ENCODE peak calls at places on chromosome 22, in ten cellular contexts. M is Right ventricle myocardium superior; O is nucleus accumbens; T is non-pigmented ciliary epithelial cell; U is AG20443; X is lower lobe of right lung; A is kidney epithelial cell; S is GM23248; R is choroid plexus epithelial cell; P is activated naive CD4-positive, alpha-beta T cell treated with anti-CD3 and anti-CD28 coated beads for 36 hours. N is an unnamed sample.

GRCh38 chr22:42069801-42070516 is 653 bp downstream of the NAGA start:
- DNase-seq in M (peak), A (no peak), X (no peak), U (no peak), O (no peak), P (no peak), T (no peak), S (no peak), R (no peak), N (no peak)

GRCh38 chr22:32618461-32619140 is 144.0 kb downstream of the FBXO7 start:
- DNase-seq in A (no peak), R (no peak), M (peak), U (no peak), T (no peak), O (no peak), X (no peak), P (no peak), S (no peak), N (no peak)

GRCh38 chr22:22229683-22230420 is 14.7 kb upstream of the VPREB1 start:
- DNase-seq in T (no peak), X (no peak), U (no peak), R (no peak), M (no peak), P (no peak), O (no peak), S (no peak), A (no peak), N (no peak)

GRCh38 chr22:44355688-44356070 is 42.9 kb upstream of the SHISAL1 start:
- DNase-seq in A (no peak), P (no peak), U (no peak), O (no peak), S (no peak), M (peak), T (no peak), R (no peak), X (peak), N (no peak)

GRCh38 chr22:22394589-22394988 is 114.0 kb downstream of the ZNF280B start:
- DNase-seq in A (no peak), O (no peak), R (no peak), U (no peak), T (no peak), X (no peak), P (no peak), S (no peak), M (no peak), N (no peak)

GRCh38 chr22:44091751-44092150 is 67.6 kb downstream of the PARVB start:
- DNase-seq in U (no peak), O (no peak), T (no peak), S (no peak), P (no peak), M (peak), X (no peak), A (no peak), R (no peak), N (no peak)

GRCh38 chr22:21917206-21917958 is 35.3 kb downstream of the PPM1F start:
- DNase-seq in P (no peak), S (no peak), O (no peak), X (peak), M (no peak), R (peak), U (no peak), A (no peak), T (no peak), N (no peak)

GRCh38 chr22:47783433-47784366 is 1021.2 kb downstream of the TBC1D22A start:
- DNase-seq in R (no peak), U (peak), S (no peak), O (no peak), P (no peak), X (no peak), A (no peak), T (no peak), M (no peak), N (no peak)

GRCh38 chr22:29003975-29004646 is 57.5 kb downstream of the C22orf31 start:
- DNase-seq in X (peak), U (no peak), S (no peak), O (no peak), A (no peak), M (no peak), T (no peak), P (no peak), R (no peak), N (no peak)

GRCh38 chr22:38523479-38523878 is 17.4 kb upstream of the DDX17 start:
- DNase-seq in P (no peak), T (no peak), O (no peak), A (no peak), M (no peak), R (no peak), S (no peak), U (no peak), X (no peak), N (no peak)

N was measured in activated CD4-positive, alpha-beta memory T cell treated with anti-CD3 and anti-CD28 coated beads for 36 hours.